ENCODE peak calls at places on chromosomes 2 and 18, in seven cellular contexts. W is right lobe of liver, L is cardiac muscle cell, Q is IMR-90, J is adrenal gland, H is GM23338, B is tibial artery. K is an unnamed sample. For H3K27me3, the result is how much of the 10 kb centered on the place peaks cover.

GRCh38 chr2:11692966-11693521 is 23.0 kb upstream of the NTSR2 start:
- DNase-seq in J (peak), L (peak), B (peak), Q (peak), W (peak), H (peak), K (peak)

GRCh38 chr18:63098014-63098981 is 221.3 kb downstream of the BCL2 start:
- DNase-seq in J (no peak), W (no peak), Q (no peak), H (no peak), L (no peak), B (no peak), K (no peak)

GRCh38 chr2:223969856-223970255 is 12.6 kb downstream of the MRPL44 start:
- DNase-seq in L (no peak), H (no peak), J (no peak), B (no peak), W (no peak), Q (peak), K (no peak)

GRCh38 chr2:207253946-207254345 is 88.2 kb upstream of the KLF7 start:
- DNase-seq in J (no peak), W (no peak), H (no peak), B (no peak), L (no peak), Q (peak), K (no peak)

GRCh38 chr2:46014911-46015654 is 282.1 kb upstream of the EPAS1 start:
- DNase-seq in L (peak), Q (no peak), B (no peak), H (peak), W (no peak), J (no peak), K (no peak)

GRCh38 chr18:46624127-46624526 is 32.9 kb downstream of the LOXHD1 start:
- DNase-seq in J (no peak), Q (no peak), W (no peak), H (no peak), B (no peak), L (no peak), K (no peak)

GRCh38 chr18:42281124-42281523 is 326.1 kb downstream of the PIK3C3 start:
- DNase-seq in W (no peak), H (no peak), B (no peak), J (no peak), Q (no peak), L (no peak), K (no peak)

GRCh38 chr18:23235860-23236259 is 100.6 kb downstream of the CABLES1 start:
- DNase-seq in H (peak), J (no peak), L (no peak), Q (no peak), W (no peak), B (no peak), K (no peak)

GRCh38 chr2:44642123-44642857 is 280.5 kb downstream of the CAMKMT start:
- DNase-seq in H (no peak), B (no peak), L (no peak), J (no peak), Q (no peak), W (no peak), K (no peak)

GRCh38 chr2:119826370-119826961 is 66.7 kb downstream of the PTPN4 start:
- DNase-seq in J (no peak), H (peak), Q (peak), B (no peak), W (no peak), L (peak), K (no peak)

GRCh38 chr2:41870948-41871522 is 176.8 kb upstream of the PKDCC start:
- DNase-seq in J (no peak), Q (no peak), W (no peak), L (peak), B (no peak), H (peak), K (no peak)

GRCh38 chr18:74914052-74914591 is 294.8 kb downstream of the PTGR3 start:
- DNase-seq in Q (no peak), J (no peak), H (no peak), B (no peak), W (no peak), L (no peak), K (no peak)

GRCh38 chr2:72958542-72959385 is 41.4 kb downstream of the EMX1 start:
- DNase-seq in J (no peak), B (no peak), Q (no peak), L (no peak), H (no peak), W (no peak), K (no peak)

GRCh38 chr18:63366270-63366990 is 576 bp downstream of the KDSR start:
- DNase-seq in B (peak), L (peak), J (peak), Q (peak), W (peak), H (peak), K (peak)

GRCh38 chr2:18500333-18500732 is 60.1 kb downstream of the RDH14 start:
- DNase-seq in L (no peak), J (no peak), W (no peak), H (no peak), Q (peak), B (no peak), K (no peak)

GRCh38 chr2:85032621-85033020 is 61.7 kb downstream of the KCMF1 start:
- DNase-seq in J (no peak), H (no peak), L (no peak), W (no peak), Q (peak), B (no peak), K (no peak)

GRCh38 chr2:60678551-60678950 is 77.5 kb upstream of the PAPOLG start:
- DNase-seq in B (no peak), L (no peak), W (no peak), H (no peak), Q (no peak), J (no peak), K (no peak)

GRCh38 chr2:236818281-236819045 is 248.8 kb downstream of the ACKR3 start:
- DNase-seq in H (no peak), L (no peak), W (no peak), J (no peak), Q (no peak), B (no peak), K (no peak)

GRCh38 chr2:161414385-161415040 is 1.6 kb upstream of the TBR1 start:
- DNase-seq in L (peak), J (peak), H (peak), Q (peak), W (no peak), B (peak), K (no peak)

GRCh38 chr2:46416280-46416679 is 63.1 kb upstream of the TMEM247 start:
- DNase-seq in W (no peak), J (no peak), L (no peak), H (no peak), Q (no peak), B (no peak), K (no peak)

GRCh38 chr2:229273384-229274338 is 2.6 kb upstream of the PID1 start:
- DNase-seq in L (peak), J (peak), W (peak), B (no peak), H (peak), Q (peak), K (peak)

GRCh38 chr2:47288864-47289263 is 114.1 kb upstream of the MSH2 start:
- DNase-seq in W (no peak), Q (peak), H (no peak), B (no peak), L (no peak), J (no peak), K (no peak)

GRCh38 chr2:168744844-168745243 is 57.6 kb upstream of the NOSTRIN start:
- DNase-seq in Q (no peak), H (no peak), L (no peak), B (no peak), W (no peak), J (no peak), K (no peak)

GRCh38 chr2:152600698-152601097 is 116.6 kb downstream of the PRPF40A start:
- DNase-seq in L (no peak), B (no peak), J (no peak), H (no peak), W (no peak), Q (peak), K (no peak)

GRCh38 chr2:134401081-134401497 is 147.2 kb downstream of the MGAT5 start:
- DNase-seq in J (no peak), W (peak), Q (peak), B (peak), L (no peak), H (no peak), K (no peak)

GRCh38 chr18:77733292-77733903 is 483.8 kb downstream of the GALR1 start:
- DNase-seq in W (no peak), Q (no peak), B (no peak), H (peak), J (no peak), L (no peak), K (no peak)

GRCh38 chr2:207122914-207123744 is 42.6 kb downstream of the KLF7 start:
- DNase-seq in J (no peak), L (no peak), B (no peak), H (peak), Q (no peak), W (no peak), K (no peak)

GRCh38 chr2:168639501-168639900 is 162.9 kb upstream of the NOSTRIN start:
- DNase-seq in Q (peak), L (peak), H (peak), J (peak), W (no peak), B (peak), K (peak)

GRCh38 chr2:145002624-145003023 is 482.7 kb upstream of the ZEB2 start:
- DNase-seq in W (no peak), L (no peak), H (no peak), Q (no peak), J (no peak), B (no peak), K (no peak)

GRCh38 chr2:101238930-101239759 is 13.5 kb upstream of the CNOT11 start:
- DNase-seq in L (no peak), H (no peak), J (no peak), W (peak), Q (no peak), B (no peak), K (peak)

GRCh38 chr18:26453370-26454030 is 94.9 kb downstream of the KCTD1 start:
- DNase-seq in J (no peak), B (no peak), W (no peak), Q (no peak), L (no peak), H (no peak), K (no peak)

GRCh38 chr2:58428286-58428552 is 187.1 kb upstream of the FANCL start:
- DNase-seq in W (no peak), H (peak), B (no peak), Q (no peak), L (no peak), J (no peak), K (no peak)

GRCh38 chr2:206289391-206289790 is 14.9 kb downstream of the ZDBF2 start:
- DNase-seq in H (no peak), Q (no peak), L (no peak), B (no peak), J (peak), W (no peak), K (no peak)

GRCh38 chr18:5309888-5310470 is 14.5 kb upstream of the ZBTB14 start:
- DNase-seq in H (no peak), J (no peak), B (no peak), Q (no peak), W (no peak), L (no peak), K (no peak)

GRCh38 chr2:8149985-8150547 is 531.8 kb upstream of the ID2 start:
- DNase-seq in W (no peak), L (no peak), J (no peak), B (no peak), H (peak), Q (peak), K (no peak)

GRCh38 chr2:110755494-110756078 is 23.2 kb downstream of the ACOXL start:
- DNase-seq in B (no peak), W (no peak), Q (peak), J (no peak), L (no peak), H (no peak), K (no peak)

GRCh38 chr18:79945118-79946042 is 6.1 kb downstream of the SLC66A2 start:
- DNase-seq in Q (no peak), H (no peak), L (no peak), B (peak), W (no peak), J (no peak), K (peak)

DNA sequence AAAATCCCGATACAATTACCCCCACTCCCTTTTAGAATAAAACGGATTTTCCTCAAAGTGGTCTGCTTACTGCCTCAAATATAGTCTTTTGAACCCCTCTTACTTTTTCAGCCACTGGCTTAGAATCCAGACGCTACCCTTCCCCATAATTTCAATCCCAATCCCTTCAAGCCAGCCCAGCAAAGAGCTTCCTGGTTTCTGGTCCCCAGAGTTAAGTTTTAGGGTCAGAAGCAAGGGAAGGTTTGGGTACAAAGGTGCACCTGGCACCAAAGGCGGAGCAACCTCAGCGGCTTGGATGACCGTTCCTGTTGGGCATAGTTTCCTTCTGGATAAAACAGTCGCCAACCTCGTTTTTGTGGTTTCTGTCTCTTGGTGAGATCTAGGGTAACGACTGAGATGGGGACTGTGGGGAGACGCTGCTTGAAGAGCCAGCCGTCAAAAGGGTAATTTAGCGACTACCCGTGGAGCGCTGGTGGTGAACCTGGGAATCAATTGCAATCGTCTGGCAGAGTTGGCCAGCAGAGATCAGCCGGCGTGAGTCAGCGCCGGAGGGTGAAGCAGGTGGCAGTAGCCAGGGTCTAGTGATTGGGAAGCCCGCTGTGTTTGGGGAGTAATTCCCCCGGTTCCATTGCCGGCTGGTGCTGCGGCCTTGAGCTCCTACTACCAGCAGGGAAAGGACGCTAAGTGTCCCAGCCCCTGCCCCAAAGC is 1.6 kb downstream of the FEV start:
- DNase-seq in H (peak), J (no peak), B (no peak), L (no peak), W (no peak), Q (no peak), K (no peak)
- H3K27me3 ChIP-seq in H (half or more), J (half or more), B (half or more), L (half or more), W (under half), Q (half or more), K (half or more)

DNA sequence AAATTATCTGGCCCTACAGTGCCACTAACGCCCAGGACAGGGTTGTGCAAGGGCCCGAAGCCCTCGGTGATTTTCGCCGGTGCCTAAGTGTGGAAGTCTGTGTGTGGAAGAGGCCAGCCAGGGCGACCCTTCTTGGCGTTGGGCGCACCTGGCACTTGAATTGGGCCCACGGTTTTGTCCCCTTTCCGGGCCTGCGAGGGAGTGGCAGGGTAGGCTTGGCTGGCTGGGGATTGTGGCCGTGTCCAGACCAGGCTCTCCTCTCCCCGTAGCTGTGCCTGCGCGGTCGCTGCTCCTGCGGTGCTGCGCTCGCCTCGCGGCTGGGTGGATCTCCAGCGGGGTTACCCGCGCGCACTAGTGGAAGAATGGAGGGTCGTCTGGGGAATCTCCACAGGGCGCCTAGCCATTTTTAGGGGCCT is 16.2 kb downstream of the EVX2 start:
- DNase-seq in L (no peak), J (no peak), H (peak), W (no peak), Q (no peak), B (no peak), K (no peak)
- H3K4me3 ChIP-seq in L (no peak), J (no peak), H (peak), W (peak), Q (no peak), B (peak), K (peak)

DNA sequence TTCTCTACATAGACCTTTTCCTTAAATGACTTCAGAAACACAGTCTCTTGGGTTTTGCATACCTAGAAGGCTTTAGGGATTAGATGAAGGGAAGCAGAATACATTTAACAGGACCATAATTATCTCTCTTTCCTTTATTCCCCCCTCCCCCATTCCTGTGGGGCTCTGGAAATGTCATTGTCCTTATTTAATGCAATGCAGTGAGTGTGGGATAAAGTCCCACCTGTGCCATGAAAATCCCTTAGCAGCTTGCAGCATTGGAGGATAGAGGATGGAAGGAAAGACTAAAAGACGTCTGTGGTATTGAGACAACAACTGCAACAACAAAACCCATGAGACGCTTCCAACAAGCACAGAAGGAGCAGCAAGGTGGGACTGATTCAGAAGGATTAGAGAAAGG is 117.8 kb upstream of the DCC start:
- DNase-seq in W (no peak), B (no peak), J (no peak), L (no peak), Q (no peak), H (no peak), K (no peak)
- H3K27me3 ChIP-seq in W (under half), B (under half), J (under half), L (under half), Q (under half), H (under half), K (under half)

GRCh38 chr2:129345540-129345939 is 633.9 kb upstream of the RAB6C start:
- DNase-seq in H (no peak), Q (no peak), B (no peak), J (no peak), L (no peak), W (no peak), K (no peak)
- H3K4me3 ChIP-seq in H (no peak), Q (no peak), B (no peak), J (no peak), L (no peak), W (no peak), K (no peak)

K was measured in stomach.